ENCODE peak calls at places on chromosomes 4 and X, in four cellular contexts. G is HepG2, O is WTC11, S is K562. P is an unnamed sample.

GRCh38 chrX:130771230-130771629 is 131.8 kb downstream of the ENOX2 start:
- DNase-seq in O (no peak), G (no peak), S (no peak), P (no peak)

GRCh38 chr4:3070709-3071500 is 3.4 kb downstream of the HTT-AS start:
- DNase-seq in S (no peak), O (no peak), G (no peak), P (no peak)

GRCh38 chrX:108163333-108164082 is 71.9 kb downstream of the ATG4A start:
- DNase-seq in G (no peak), S (no peak), O (no peak), P (no peak)

GRCh38 chrX:46257451-46257879 is 287.8 kb downstream of the ZNF674 start:
- DNase-seq in O (no peak), G (no peak), S (no peak), P (no peak)

GRCh38 chr4:74087481-74087880 is 11.5 kb downstream of the CXCL2 start:
- DNase-seq in G (no peak), O (no peak), S (no peak), P (no peak)

GRCh38 chr4:40234519-40235039 is 37.7 kb downstream of the RHOH start:
- DNase-seq in O (no peak), G (no peak), S (no peak), P (no peak)

GRCh38 chr4:124710253-124710849 is 2.2 kb downstream of the ANKRD50 start:
- DNase-seq in G (no peak), S (peak), O (no peak), P (peak)

GRCh38 chr4:51845736-51846135 is 2.8 kb downstream of the DCUN1D4 start:
- DNase-seq in O (no peak), G (no peak), S (no peak), P (no peak)

GRCh38 chrX:11888421-11888820 is 130.4 kb downstream of the MSL3 start:
- DNase-seq in G (no peak), S (no peak), O (no peak), P (no peak)

GRCh38 chr4:7209699-7210098 is 17.4 kb downstream of the SORCS2 start:
- DNase-seq in O (no peak), G (no peak), S (no peak), P (no peak)

GRCh38 chrX:24498181-24498580 is 33.1 kb downstream of the PDK3 start:
- DNase-seq in G (peak), S (peak), O (no peak), P (peak)

GRCh38 chrX:49799828-49800227 is 29.3 kb upstream of the PAGE4 start:
- DNase-seq in O (no peak), G (no peak), S (no peak), P (no peak)

GRCh38 chr4:76226418-76226817 is 12.8 kb upstream of the SCARB2 start:
- DNase-seq in S (no peak), G (no peak), O (no peak), P (no peak)
- TF ChIP-seq ELF4 in S (no peak), G (no peak), O (no peak), P (no peak)

DNA sequence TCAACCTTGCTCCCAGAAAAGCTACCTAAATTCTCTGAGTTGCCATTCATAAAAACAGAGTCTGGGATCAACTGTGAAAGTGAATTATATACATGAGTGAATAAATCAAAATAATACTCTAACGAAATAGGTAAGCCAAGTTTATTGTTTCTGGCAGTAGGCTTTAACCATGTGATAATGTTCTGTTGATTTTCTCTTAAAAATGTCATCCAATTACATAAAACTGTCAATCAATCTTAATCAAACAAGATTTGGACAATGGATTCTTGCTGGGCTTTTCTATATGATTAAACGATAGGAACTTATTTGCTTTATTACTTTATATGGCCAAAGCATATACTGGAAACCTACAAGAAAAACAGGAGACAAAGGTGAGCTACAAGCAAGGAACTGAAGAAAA is 148.8 kb downstream of the INPP4B start:
- DNase-seq in G (no peak), O (no peak), S (no peak), P (no peak)
- TF ChIP-seq ELF4 in G (no peak), O (no peak), S (no peak), P (no peak)

DNA sequence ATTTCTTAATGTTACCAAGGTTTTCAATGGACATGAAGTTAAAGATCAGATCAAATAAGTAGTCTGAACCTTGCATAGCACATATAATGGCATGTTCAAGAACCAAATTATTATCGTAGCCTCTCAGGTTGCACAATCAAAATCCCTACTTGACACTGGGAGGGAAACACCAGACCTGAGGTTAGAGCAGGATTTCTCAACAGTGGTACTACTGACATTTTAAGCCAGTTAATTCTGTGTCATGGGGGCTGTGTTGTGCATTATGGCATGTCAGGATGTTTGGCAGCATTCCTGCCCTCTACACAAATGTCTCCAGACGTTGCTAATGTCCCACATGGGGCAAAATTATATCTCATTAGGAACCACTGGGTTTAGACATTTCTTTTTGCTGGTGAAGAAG is 20.8 kb downstream of the RLIM start:
- DNase-seq in G (no peak), O (no peak), S (no peak), P (no peak)
- TF ChIP-seq ELF4 in G (no peak), O (no peak), S (no peak), P (no peak)

GRCh38 chrX:9197231-9197630 is 163.3 kb upstream of the FAM9B start:
- DNase-seq in O (no peak), S (no peak), G (no peak), P (no peak)
- TF ChIP-seq ELF4 in O (no peak), S (no peak), G (no peak), P (no peak)

GRCh38 chrX:38805294-38806053 is 4.2 kb downstream of the MID1IP1 start:
- DNase-seq in O (peak), G (peak), S (peak), P (peak)

GRCh38 chrX:38803286-38803608 is 2.0 kb downstream of the MID1IP1 start:
- DNase-seq in O (no peak), G (no peak), S (no peak), P (no peak)

GRCh38 chrX:38806054-38806389 is 4.8 kb downstream of the MID1IP1 start:
- DNase-seq in S (peak), O (no peak), G (no peak), P (no peak)

GRCh38 chrX:38803609-38804480 is 2.6 kb downstream of the MID1IP1 start:
- DNase-seq in G (peak), S (peak), O (peak), P (peak)

DNA sequence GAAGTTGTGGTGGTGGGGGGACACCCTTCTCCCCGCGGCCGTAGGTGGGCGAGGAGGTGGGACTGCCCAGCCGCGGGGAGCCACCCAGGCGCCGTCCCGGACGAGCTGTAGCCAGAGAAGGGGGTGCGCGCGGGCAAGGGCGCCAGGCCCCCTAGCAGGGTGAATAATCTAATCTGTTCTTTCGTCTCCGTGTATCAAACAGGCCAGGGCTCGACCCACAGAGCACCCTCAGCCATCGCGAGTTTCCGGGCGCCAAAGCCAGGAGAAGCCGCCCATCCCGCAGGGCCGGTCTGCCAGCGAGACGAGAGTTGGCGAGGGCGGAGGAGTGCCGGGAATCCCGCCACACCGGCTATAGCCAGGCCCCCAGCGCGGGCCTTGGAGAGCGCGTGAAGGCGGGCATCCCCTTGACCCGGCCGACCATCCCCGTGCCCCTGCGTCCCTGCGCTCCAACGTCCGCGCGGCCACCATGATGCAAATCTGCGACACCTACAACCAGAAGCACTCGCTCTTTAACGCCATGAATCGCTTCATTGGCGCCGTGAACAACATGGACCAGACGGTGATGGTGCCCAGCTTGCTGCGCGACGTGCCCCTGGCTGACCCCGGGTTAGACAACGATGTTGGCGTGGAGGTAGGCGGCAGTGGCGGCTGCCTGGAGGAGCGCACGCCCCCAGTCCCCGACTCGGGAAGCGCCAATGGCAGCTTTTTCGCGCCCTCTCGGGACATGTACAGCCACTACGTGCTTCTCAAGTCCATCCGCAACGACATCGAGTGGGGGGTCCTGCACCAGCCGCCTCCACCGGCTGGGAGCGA is 3.4 kb downstream of the MID1IP1 start:
- DNase-seq in S (peak), G (no peak), O (peak), P (peak)
- TF ChIP-seq ELF4 in S (no peak), G (no peak), O (no peak), P (no peak)

DNA sequence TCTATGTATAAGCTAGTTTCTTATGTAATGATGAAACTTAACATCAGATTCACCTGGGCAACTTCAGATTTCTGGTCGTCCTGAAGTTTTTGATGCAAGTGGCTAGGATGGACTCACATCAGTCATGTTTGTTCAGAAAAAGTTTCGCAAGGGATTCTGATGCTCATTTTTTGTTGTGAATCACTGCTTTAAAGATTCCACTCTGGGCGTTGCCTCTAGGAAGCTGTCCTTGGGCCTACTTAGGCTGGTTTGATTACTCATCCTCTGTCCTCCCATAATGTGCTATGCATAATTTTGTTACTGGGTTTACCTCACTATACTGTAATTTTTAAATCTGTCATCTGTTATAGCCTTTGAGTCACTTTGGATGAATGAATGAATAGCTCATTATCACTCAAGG is 30.8 kb downstream of the HERC3 start:
- DNase-seq in S (no peak), G (peak), O (no peak), P (no peak)
- TF ChIP-seq ELF4 in S (no peak), G (no peak), O (no peak), P (no peak)

DNA sequence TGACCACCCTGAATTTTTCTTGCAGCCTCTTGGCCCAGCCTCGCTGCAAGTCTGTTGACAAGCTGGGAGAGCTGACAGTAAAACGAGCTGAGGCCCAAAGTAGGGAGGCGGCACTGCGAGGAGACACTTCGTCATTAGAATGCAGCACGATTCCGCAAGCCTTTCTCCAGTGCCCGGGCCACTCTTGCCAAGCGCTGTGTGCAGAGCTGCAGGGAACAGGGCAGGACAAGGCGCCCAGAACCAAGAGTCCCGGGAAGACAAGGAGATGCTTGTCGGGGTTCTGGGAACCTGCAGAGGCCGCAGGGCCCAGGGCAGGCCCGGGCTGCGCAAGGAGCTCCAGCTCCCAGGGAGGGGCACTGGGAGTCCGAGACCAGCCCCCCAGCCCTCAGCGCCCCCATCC is 187.1 kb downstream of the BCOR start:
- DNase-seq in G (no peak), O (no peak), S (no peak), P (no peak)
- TF ChIP-seq ELF4 in G (no peak), O (no peak), S (no peak), P (no peak)

DNA sequence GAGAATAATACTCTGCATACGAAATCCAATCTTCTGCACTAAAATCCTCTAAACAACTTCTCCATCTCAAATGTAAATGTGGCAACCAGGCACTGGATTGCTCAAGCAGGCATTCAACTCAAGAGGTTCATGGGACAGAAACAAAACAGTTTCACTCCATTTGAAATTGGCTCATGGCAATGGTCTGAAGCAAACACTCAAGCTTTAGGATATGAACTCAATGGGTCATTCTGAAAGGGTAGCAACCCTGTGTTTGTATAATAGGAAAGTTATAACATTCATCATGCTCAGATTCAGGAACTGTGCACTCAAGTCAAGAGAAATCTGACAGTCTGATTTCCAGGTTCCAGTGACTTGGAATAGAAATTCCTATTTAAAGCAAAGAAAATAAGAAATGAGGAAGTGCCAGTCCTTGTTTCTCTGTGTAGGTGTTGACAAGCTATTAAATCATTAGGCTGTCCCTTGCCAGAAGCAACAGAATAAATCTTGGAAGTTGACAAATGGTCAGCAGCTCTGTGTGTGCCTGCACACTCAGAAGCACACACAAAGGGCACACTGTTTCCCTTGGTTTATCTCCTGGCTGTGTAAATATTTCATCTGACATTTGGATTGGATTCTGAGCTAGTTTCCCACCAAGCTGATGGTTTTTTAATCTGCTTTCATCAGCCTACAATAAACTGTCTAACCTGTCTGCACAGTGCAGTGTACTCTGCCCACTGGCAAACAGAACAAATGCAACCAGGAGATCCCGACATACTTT is 75.9 kb upstream of the CITED1 start:
- DNase-seq in S (no peak), O (no peak), G (peak), P (no peak)
- TF ChIP-seq ELF4 in S (no peak), O (no peak), G (no peak), P (no peak)

GRCh38 chr4:123602007-123602406 is 205.4 kb downstream of the SPRY1 start:
- DNase-seq in G (no peak), S (no peak), O (no peak), P (no peak)

GRCh38 chr4:123609829-123610228 is 213.2 kb downstream of the SPRY1 start:
- DNase-seq in G (no peak), O (no peak), S (no peak), P (no peak)

GRCh38 chr4:123606336-123606735 is 209.7 kb downstream of the SPRY1 start:
- DNase-seq in O (no peak), S (no peak), G (no peak), P (no peak)

GRCh38 chr4:123603165-123603564 is 206.6 kb downstream of the SPRY1 start:
- DNase-seq in G (peak), S (peak), O (no peak), P (no peak)

DNA sequence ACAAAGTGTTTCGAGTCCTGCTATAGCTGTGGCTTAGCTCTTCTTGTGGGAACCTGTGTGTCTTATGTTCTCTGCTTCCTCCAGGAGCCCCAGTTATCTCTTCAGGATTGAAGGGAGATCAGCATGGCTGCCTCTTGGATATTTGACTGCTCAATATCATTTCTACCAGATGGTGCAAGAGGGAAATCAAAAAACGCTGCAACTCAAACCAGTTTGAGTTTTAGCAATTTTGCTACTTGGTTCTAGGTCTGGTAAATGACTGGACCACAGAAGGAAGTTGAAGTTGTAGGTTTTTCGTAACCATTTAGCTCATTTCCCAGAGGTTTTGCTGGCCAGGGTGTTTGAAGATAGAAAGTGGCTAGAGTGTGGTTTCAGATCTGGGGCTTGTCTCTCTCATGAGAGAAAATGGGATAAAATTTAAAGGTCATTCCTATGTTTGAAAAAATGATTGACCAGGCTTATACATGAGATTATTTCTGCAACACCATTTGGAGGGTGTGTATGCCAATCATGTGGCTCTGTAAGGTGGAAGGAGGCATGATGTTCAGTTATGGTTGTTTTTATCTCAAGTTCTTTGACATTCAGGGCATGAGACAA is 210.4 kb downstream of the SPRY1 start:
- DNase-seq in O (no peak), G (no peak), S (no peak), P (no peak)
- TF ChIP-seq ELF4 in O (no peak), G (no peak), S (no peak), P (no peak)

P was measured in HEK293T.